ENCODE peak calls at places on chromosomes 6 and 20, in four cellular contexts. I is ovary; W is Panc1; C is effector memory CD4-positive, alpha-beta T cell. P is an unnamed sample.

GRCh38 chr20:33490023-33490933 is at the start of gene CBFA2T2:
- DNase-seq in I (peak; percentile 84), W (no peak), C (no peak), P (peak; percentile 66)

GRCh38 chr6:150465610-150466009 is 96.8 kb downstream of the IYD start:
- DNase-seq in I (no peak), W (no peak), C (no peak), P (no peak)

GRCh38 chr6:150717419-150717818 is 117.7 kb downstream of the PLEKHG1 start:
- DNase-seq in C (no peak), I (no peak), W (no peak), P (no peak)

GRCh38 chr6:108434222-108434621 is 126.5 kb upstream of the FOXO3 start:
- DNase-seq in I (no peak), W (no peak), C (no peak), P (no peak)

GRCh38 chr6:6004147-6004995 is 2.4 kb downstream of the NRN1 start:
- DNase-seq in W (no peak), C (no peak), I (no peak), P (no peak)

GRCh38 chr6:147017153-147017552 is 187.1 kb upstream of the STXBP5 start:
- DNase-seq in W (no peak), C (no peak), I (no peak), P (no peak)

GRCh38 chr6:21121737-21122136 is 471.8 kb upstream of the SOX4 start:
- DNase-seq in I (no peak), C (no peak), W (no peak), P (no peak)

GRCh38 chr6:45854343-45854742 is 161.3 kb downstream of the CLIC5 start:
- DNase-seq in W (no peak), I (no peak), C (no peak), P (no peak)

GRCh38 chr20:61829526-61829925 is 236.2 kb downstream of the TAF4 start:
- DNase-seq in I (no peak), C (no peak), W (no peak), P (no peak)

GRCh38 chr6:107786709-107787588 is 37.2 kb downstream of the SCML4 start:
- DNase-seq in I (no peak), W (no peak), C (no peak), P (no peak)

GRCh38 chr6:403659-404655 is 12.4 kb downstream of the IRF4 start:
- DNase-seq in I (no peak), W (no peak), C (no peak), P (no peak)

GRCh38 chr20:7505152-7505834 is 435.0 kb downstream of the HAO1 start:
- DNase-seq in I (no peak), C (no peak), W (no peak), P (no peak)

GRCh38 chr6:9126845-9127560 is 691.7 kb upstream of the SLC35B3 start:
- DNase-seq in C (no peak), I (no peak), W (peak; percentile 59), P (no peak)

GRCh38 chr20:1911536-1911935 is 16.3 kb downstream of the SIRPA start:
- DNase-seq in W (no peak), I (no peak), C (no peak), P (no peak)

GRCh38 chr6:34031567-34032383 is 114.1 kb downstream of the GRM4 start:
- DNase-seq in I (no peak), W (no peak), C (no peak), P (no peak)

GRCh38 chr6:9933674-9934073 is 481.2 kb downstream of the TFAP2A start:
- DNase-seq in I (no peak), W (no peak), C (no peak), P (no peak)

GRCh38 chr20:40467703-40468411 is 221.2 kb downstream of the MAFB start:
- DNase-seq in W (no peak), I (no peak), C (no peak), P (no peak)

GRCh38 chr6:44058617-44059358 is 68.5 kb downstream of the MRPL14 start:
- DNase-seq in W (peak; percentile 85), C (no peak), I (no peak), P (peak; percentile 83)

GRCh38 chr20:650954-651353 is 2.0 kb downstream of the SRXN1 start:
- DNase-seq in W (no peak), I (no peak), C (no peak), P (no peak)

GRCh38 chr6:149846321-149846720 is 17.8 kb downstream of the LRP11 start:
- DNase-seq in I (no peak), C (no peak), W (no peak), P (no peak)

GRCh38 chr20:13102689-13103088 is 93.9 kb downstream of the SPTLC3 start:
- DNase-seq in C (no peak), I (no peak), W (no peak), P (no peak)
- H3K4me1 ChIP-seq in C (no peaks in the 10 kb centered on the region), I (no peaks in the 10 kb centered on the region), W (no peaks in the 10 kb centered on the region), P (peaks cover 13% of the 10 kb centered on the region)

DNA sequence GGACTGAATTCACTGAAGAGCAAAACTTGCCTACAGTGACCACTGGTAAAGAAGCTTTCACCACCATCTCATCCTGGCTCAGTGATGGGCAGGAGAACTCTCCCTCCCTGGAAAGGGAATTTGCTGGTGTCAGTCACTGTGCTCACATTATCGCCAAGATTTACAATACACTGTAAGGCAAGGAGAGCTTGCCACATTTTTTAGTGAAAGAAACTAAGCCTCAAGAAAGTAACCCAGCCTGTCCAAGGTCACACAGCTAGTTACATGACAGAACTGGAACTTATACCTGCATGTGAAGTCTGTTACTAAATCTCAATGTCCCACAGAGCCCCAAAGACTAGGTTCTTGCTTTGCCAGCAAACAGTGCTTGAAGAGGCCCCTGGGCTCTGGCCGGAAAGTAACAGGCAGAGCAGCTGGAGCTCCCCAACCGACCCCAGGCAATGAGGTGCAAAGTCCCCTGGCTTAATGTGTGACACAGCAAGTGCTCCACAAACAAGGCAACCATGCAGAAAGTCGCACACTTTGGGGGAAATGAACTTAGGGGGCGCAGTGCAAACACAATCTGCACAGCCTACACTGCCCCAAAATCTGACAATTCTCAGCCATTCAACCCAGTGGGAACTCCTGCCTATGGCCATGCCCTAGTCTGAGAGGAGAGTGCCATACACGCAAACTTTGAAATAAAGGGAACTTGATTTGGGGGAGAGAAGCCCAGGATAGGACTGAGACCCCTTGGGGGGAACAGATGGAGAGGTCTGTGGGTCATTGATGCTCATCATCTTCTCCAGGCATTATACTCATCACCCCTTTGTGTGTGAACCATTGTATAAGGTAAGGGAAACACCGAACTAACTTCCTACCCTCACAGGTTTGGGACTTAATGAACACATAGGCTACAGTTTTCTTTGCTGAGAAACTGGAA is 1.9 kb downstream of the BCL2L1 start:
- DNase-seq in I (peak; percentile 22), W (no peak), C (no peak), P (no peak)
- H3K4me1 ChIP-seq in I (peaks cover 23% of the 10 kb centered on the region), W (peaks cover 55% of the 10 kb centered on the region), C (peaks cover 45% of the 10 kb centered on the region), P (peaks cover 10% of the 10 kb centered on the region)

DNA sequence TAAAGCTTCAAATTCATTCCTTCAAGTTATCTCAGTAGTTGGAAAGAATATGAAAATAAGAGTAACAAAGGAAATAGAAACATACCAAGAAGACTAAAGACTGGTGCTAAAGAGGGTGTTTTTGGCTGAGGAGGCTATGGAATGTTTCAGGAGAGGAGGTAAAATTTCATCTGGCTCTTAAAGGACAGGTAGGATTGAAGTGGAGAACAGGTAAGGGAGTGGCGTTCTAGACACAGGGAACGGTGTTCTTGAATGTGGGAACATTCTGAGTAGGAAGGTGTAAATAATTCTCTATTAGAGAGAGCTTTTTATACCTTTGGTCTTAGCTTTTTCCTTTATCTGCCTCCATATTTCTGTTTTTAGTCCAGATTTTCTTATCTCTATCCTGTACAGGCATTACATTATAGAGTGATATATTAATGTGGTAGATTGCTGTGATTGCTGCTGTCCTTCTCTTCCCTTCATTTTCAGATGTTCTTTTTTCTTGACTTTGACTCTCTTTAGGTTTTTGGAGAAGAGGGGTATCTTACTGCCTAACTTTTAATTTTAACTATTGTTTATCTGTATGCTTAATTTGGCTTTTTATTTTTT is 15.4 kb downstream of the QKI start:
- DNase-seq in I (no peak), C (no peak), W (no peak), P (no peak)
- H3K4me1 ChIP-seq in I (peaks cover 11% of the 10 kb centered on the region), C (peaks cover 2% of the 10 kb centered on the region), W (peaks cover 25% of the 10 kb centered on the region), P (peaks cover 80% of the 10 kb centered on the region)

GRCh38 chr6:3227363-3228045 is at the start of gene TUBB2B:
- DNase-seq in C (no peak), W (no peak), I (no peak), P (peak; percentile 37)

GRCh38 chr6:3229566-3230274 is 2.3 kb upstream of the TUBB2B start:
- DNase-seq in C (no peak), W (no peak), I (no peak), P (no peak)

GRCh38 chr6:3228791-3229565 is 1.5 kb upstream of the TUBB2B start:
- DNase-seq in W (no peak), C (no peak), I (no peak), P (no peak)

GRCh38 chr6:3226422-3227362 is 761 bp downstream of the TUBB2B start:
- DNase-seq in W (no peak), I (peak; percentile 45), C (no peak), P (no peak)

DNA sequence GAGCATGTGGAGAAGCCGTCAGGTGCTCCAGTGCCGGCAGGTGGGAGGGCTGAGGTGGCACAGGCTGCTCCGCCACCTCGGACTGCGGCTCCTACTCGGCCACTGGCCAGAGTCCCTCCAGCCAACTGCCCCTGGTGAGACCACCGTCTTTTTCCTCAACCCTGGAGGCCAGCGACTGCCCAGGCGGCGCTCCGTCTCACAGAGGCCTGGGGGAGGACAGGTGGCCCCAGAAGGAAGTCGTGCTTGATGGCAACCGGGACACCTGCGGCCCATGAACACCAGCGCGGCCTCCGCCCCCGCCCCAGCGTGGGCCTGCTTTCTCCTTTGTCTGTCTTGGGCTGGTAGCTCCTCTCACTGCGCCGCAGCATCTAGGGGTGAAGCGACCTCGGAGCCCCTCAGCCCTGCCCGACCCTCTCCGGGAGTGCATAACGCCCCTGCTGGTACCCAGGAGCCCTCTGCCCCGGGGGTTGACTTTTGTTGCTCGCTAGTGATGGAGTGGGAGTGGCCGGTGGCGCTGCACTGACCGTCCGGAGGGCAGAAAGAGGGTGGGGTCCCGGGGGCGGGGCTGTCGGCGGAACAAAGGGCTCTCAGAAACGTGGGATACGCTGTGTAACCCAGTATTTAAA is 706 bp upstream of the TUBB2B start:
- DNase-seq in C (no peak), I (no peak), W (no peak), P (no peak)
- H3K4me1 ChIP-seq in C (peaks cover 52% of the 10 kb centered on the region), I (peaks cover 13% of the 10 kb centered on the region), W (peaks cover 9% of the 10 kb centered on the region), P (peaks cover 21% of the 10 kb centered on the region)

GRCh38 chr20:63471719-63472158 is 716 bp downstream of the KCNQ2 start:
- DNase-seq in C (no peak), I (no peak), W (no peak), P (no peak)
- H3K4me1 ChIP-seq in C (peaks cover 13% of the 10 kb centered on the region), I (no peaks in the 10 kb centered on the region), W (peaks cover 13% of the 10 kb centered on the region), P (peaks cover 9% of the 10 kb centered on the region)

GRCh38 chr6:14272111-14273085 is 154.8 kb downstream of the CD83 start:
- DNase-seq in C (no peak), W (no peak), I (no peak), P (no peak)

GRCh38 chr6:14269434-14269833 is 151.9 kb downstream of the CD83 start:
- DNase-seq in C (no peak), W (no peak), I (no peak), P (no peak)

GRCh38 chr6:14267885-14268660 is 150.5 kb downstream of the CD83 start:
- DNase-seq in C (no peak), W (no peak), I (no peak), P (no peak)

GRCh38 chr6:14270925-14271791 is 153.6 kb downstream of the CD83 start:
- DNase-seq in W (no peak), C (no peak), I (no peak), P (no peak)

GRCh38 chr6:14270142-14270893 is 152.7 kb downstream of the CD83 start:
- DNase-seq in C (no peak), W (no peak), I (no peak), P (no peak)
- H3K4me1 ChIP-seq in C (peaks cover 3% of the 10 kb centered on the region), W (no peaks in the 10 kb centered on the region), I (peaks cover 10% of the 10 kb centered on the region), P (peaks cover 1% of the 10 kb centered on the region)

GRCh38 chr6:32111424-32112066 is 2.4 kb upstream of the TNXB start:
- DNase-seq in C (no peak), I (peak; percentile 75), W (no peak), P (no peak)
- H3K4me1 ChIP-seq in C (peaks cover 16% of the 10 kb centered on the region), I (peaks cover 40% of the 10 kb centered on the region), W (peaks cover 4% of the 10 kb centered on the region), P (peaks cover 63% of the 10 kb centered on the region)